ENCODE peak calls at places on chromosomes 4 and X, in ten cellular contexts. D is IMR-90, W is OCI-LY7, C is fibroblast of lung, T is body of pancreas, G is brain microvascular endothelial cell, N is heart left ventricle, S is cardiac muscle cell, U is epithelial cell of esophagus, Q is tibial artery. Y is an unnamed sample.

GRCh38 chr4:169795585-169795984 is 37.8 kb upstream of the HPF1 start:
- DNase-seq in D (no peak), W (no peak), C (peak; percentile 74), T (no peak), G (no peak), N (no peak), S (no peak), U (peak; percentile 65), Q (no peak), Y (peak; percentile 61)

GRCh38 chrX:97310373-97310772 is 426.7 kb downstream of the RPA4 start:
- DNase-seq in D (peak; percentile 14), W (no peak), C (peak; percentile 40), T (no peak), G (no peak), N (no peak), S (peak; percentile 27), U (peak; percentile 55), Q (no peak), Y (no peak)

GRCh38 chrX:115892787-115893671 is 277.5 kb upstream of the AGTR2 start:
- DNase-seq in D (peak; percentile 54), W (no peak), C (peak; percentile 48), T (peak; percentile 85), G (peak; percentile 28), N (peak; percentile 60), S (peak; percentile 45), U (peak; percentile 22), Q (no peak), Y (peak; percentile 70)

GRCh38 chr4:81198151-81198550 is 16.9 kb downstream of the PRKG2 start:
- DNase-seq in D (no peak), W (no peak), C (no peak), T (no peak), G (no peak), N (peak; percentile 26), S (no peak), U (peak; percentile 11), Q (no peak), Y (no peak)

GRCh38 chr4:86857341-86858052 is 8.3 kb upstream of the SLC10A6 start:
- DNase-seq in D (no peak), W (no peak), C (no peak), T (no peak), G (no peak), N (no peak), S (no peak), U (peak; percentile 87), Q (no peak), Y (no peak)

GRCh38 chrX:37697169-37697760 is 11.7 kb downstream of the XK start:
- DNase-seq in D (no peak), W (no peak), C (peak; percentile 44), T (peak; percentile 38), G (peak; percentile 50), N (no peak), S (no peak), U (peak; percentile 36), Q (no peak), Y (no peak)

GRCh38 chr4:79141530-79141929 is 184.3 kb downstream of the NAA11 start:
- DNase-seq in D (peak; percentile 1), W (no peak), C (peak; percentile 14), T (no peak), G (peak; percentile 31), N (no peak), S (peak; percentile 8), U (peak; percentile 69), Q (no peak), Y (peak; percentile 2)

GRCh38 chr4:103012594-103012993 is 6.9 kb downstream of the SLC9B1 start:
- DNase-seq in D (peak; percentile 17), W (no peak), C (peak; percentile 17), T (no peak), G (no peak), N (no peak), S (no peak), U (no peak), Q (no peak), Y (no peak)

GRCh38 chr4:185849543-185850185 is 37.7 kb upstream of the SORBS2 start:
- DNase-seq in D (no peak), W (no peak), C (no peak), T (peak; percentile 37), G (no peak), N (peak; percentile 71), S (peak; percentile 92), U (no peak), Q (peak; percentile 50), Y (peak; percentile 69)

GRCh38 chr4:30256105-30256828 is 463.9 kb upstream of the PCDH7 start:
- DNase-seq in D (no peak), W (no peak), C (no peak), T (no peak), G (no peak), N (no peak), S (no peak), U (peak; percentile 75), Q (no peak), Y (no peak)

GRCh38 chr4:27154706-27155105 is 294.1 kb downstream of the STIM2 start:
- DNase-seq in D (peak; percentile 44), W (no peak), C (peak; percentile 96), T (no peak), G (peak; percentile 7), N (no peak), S (peak; percentile 5), U (peak; percentile 35), Q (no peak), Y (peak; percentile 96)

GRCh38 chr4:41622816-41623215 is 84.9 kb downstream of the LIMCH1 start:
- DNase-seq in D (no peak), W (no peak), C (no peak), T (no peak), G (no peak), N (no peak), S (no peak), U (no peak), Q (no peak), Y (no peak)

DNA sequence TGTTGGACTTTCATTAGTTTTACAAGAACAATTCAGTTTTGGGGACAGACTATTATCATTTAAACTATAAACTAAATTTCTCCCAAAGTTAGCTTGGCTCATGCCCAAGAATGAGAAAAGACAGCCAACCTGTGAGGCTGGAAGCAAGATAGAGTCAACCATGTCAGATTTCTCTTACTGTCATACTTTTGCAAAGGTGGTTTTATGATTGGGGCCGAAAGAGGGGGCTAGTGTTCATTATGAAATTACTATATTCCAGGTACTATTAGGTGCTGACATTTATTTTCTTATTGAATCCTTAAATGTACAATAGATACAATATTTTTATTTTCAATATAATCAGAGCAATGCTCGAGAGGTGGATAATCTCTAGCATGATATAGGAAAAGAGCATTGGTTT is 30.6 kb downstream of the HERC6 start:
- DNase-seq in D (no peak), W (no peak), C (no peak), T (no peak), G (no peak), N (no peak), S (no peak), U (no peak), Q (no peak), Y (no peak)
- TF ChIP-seq CTCF in D (no peak), W (no peak), C (no peak), T (no peak), G (no peak), N (no peak), S (no peak), U (no peak), Q (no peak), Y (no peak)

DNA sequence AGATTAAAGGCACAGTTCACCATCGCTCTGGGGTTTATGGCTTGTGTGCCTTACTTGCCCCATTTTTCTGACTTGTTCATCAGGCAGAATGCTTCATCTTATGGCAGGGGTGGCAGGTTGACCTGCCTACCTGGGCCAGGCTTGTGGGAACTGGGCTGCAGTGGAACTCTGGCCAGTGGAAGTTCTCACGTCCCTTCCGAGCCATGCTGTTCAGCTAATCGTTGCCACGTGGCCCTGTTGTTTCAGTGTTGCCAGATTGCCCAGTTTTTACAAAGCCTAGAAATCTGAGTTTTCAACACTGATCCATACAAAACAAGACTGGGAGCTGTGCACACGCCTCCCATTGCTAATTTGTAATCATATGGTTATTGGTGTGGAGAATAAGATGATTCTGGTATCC is 291.9 kb downstream of the ARHGAP10 start:
- DNase-seq in D (no peak), W (no peak), C (no peak), T (no peak), G (no peak), N (no peak), S (no peak), U (no peak), Q (no peak), Y (peak; percentile 25)
- H3K4me3 ChIP-seq in D (no peak overlapping the region), W (no peak overlapping the region), C (no peak overlapping the region), T (no peak overlapping the region), G (no peak overlapping the region), N (no peak overlapping the region), S (no peak overlapping the region), U (no peak overlapping the region), Q (peak overlapping the region; percentile 22), Y (no peak overlapping the region)

GRCh38 chrX:78708171-78708570 is 39.3 kb upstream of the LPAR4 start:
- DNase-seq in D (peak; percentile 41), W (no peak), C (peak; percentile 38), T (no peak), G (peak; percentile 33), N (no peak), S (peak; percentile 63), U (peak; percentile 34), Q (no peak), Y (peak; percentile 62)
- TF ChIP-seq CTCF in D (peak; percentile 61), W (peak; percentile 38), C (peak; percentile 53), T (no peak), G (peak; percentile 75), N (peak; percentile 33), S (peak; percentile 63), U (peak; percentile 61), Q (peak; percentile 17), Y (peak; percentile 71)

GRCh38 chrX:130176942-130177341 is 5.2 kb downstream of the RAB33A start:
- DNase-seq in D (no peak), W (no peak), C (no peak), T (no peak), G (no peak), N (no peak), S (no peak), U (no peak), Q (no peak), Y (no peak)

GRCh38 chrX:130174051-130174704 is 2.4 kb downstream of the RAB33A start:
- DNase-seq in D (peak; percentile 81), W (no peak), C (peak; percentile 71), T (no peak), G (peak; percentile 50), N (peak; percentile 45), S (peak; percentile 75), U (peak; percentile 29), Q (peak; percentile 66), Y (peak; percentile 74)

GRCh38 chrX:130174937-130175336 is 3.2 kb downstream of the RAB33A start:
- DNase-seq in D (no peak), W (no peak), C (no peak), T (no peak), G (no peak), N (no peak), S (no peak), U (no peak), Q (no peak), Y (no peak)

GRCh38 chrX:130179170-130179569 is 7.4 kb downstream of the RAB33A start:
- DNase-seq in D (no peak), W (no peak), C (no peak), T (no peak), G (no peak), N (no peak), S (no peak), U (no peak), Q (no peak), Y (no peak)

DNA sequence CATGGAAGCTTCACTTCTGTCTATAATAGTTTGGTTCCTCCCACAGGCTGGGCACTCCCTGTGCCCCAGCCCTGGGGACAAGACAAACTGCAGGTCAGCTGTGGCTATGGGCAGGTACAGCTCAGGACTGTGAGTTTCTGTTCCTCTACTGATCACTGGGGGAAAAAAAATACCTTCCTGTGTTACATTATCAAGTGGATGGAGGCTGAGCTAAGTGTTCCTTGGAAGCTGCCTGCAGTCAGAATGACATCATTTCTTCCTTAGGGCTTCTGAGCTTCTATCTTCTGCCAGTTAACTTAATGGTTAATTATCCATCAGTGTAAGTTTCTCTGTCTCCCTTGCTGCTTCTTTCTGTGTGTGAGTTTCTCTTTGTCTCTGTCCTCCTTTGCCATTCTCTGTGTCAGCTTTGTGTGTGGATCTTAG is 4.6 kb downstream of the RAB33A start:
- DNase-seq in D (peak; percentile 25), W (peak; percentile 63), C (peak; percentile 11), T (no peak), G (no peak), N (no peak), S (no peak), U (peak; percentile 20), Q (no peak), Y (no peak)
- H3K4me3 ChIP-seq in D (no peak overlapping the region), W (peak overlapping the region; percentile 2), C (no peak overlapping the region), T (no peak overlapping the region), G (no peak overlapping the region), N (no peak overlapping the region), S (no peak overlapping the region), U (no peak overlapping the region), Q (no peak overlapping the region), Y (no peak overlapping the region)

Y was measured in fibroblast of mammary gland.